ENCODE peak calls at places on chromosome 14, in five cellular contexts. C is AG09309, Y is GM10248, M is nephron progenitor cell, E is K562. T is an unnamed sample.

GRCh38 chr14:87712386-87713113 is 280.4 kb downstream of the GALC start:
- DNase-seq in E (no peak), Y (no peak), M (no peak), C (no peak), T (no peak)

GRCh38 chr14:42944284-42944683 is 1337.6 kb downstream of the LRFN5 start:
- DNase-seq in C (no peak), E (no peak), Y (no peak), M (no peak), T (no peak)

GRCh38 chr14:22106700-22107697 is 433.4 kb upstream of the OR4E1 start:
- DNase-seq in C (no peak), M (no peak), E (no peak), Y (no peak), T (no peak)

GRCh38 chr14:65776193-65776592 is 363.7 kb downstream of the FUT8 start:
- DNase-seq in C (no peak), Y (no peak), M (no peak), E (no peak), T (no peak)

GRCh38 chr14:60485600-60486251 is at the start of gene C14orf39:
- DNase-seq in E (peak), C (no peak), Y (peak), M (peak), T (peak)

GRCh38 chr14:30608533-30609006 is 13.5 kb upstream of the SCFD1 start:
- DNase-seq in M (no peak), C (no peak), Y (no peak), E (no peak), T (no peak)

GRCh38 chr14:93975791-93976476 is 436 bp downstream of the ASB2 start:
- DNase-seq in E (no peak), M (no peak), C (no peak), Y (peak), T (no peak)

GRCh38 chr14:69547701-69548348 is 26.8 kb downstream of the CCDC177 start:
- DNase-seq in E (peak), Y (peak), M (peak), C (no peak), T (peak)

GRCh38 chr14:90624732-90625444 is 191.3 kb downstream of the TTC7B start:
- DNase-seq in C (no peak), M (peak), E (no peak), Y (no peak), T (no peak)

GRCh38 chr14:60656755-60657608 is 7.7 kb upstream of the SIX1 start:
- DNase-seq in M (peak), C (no peak), E (no peak), Y (peak), T (peak)

GRCh38 chr14:73829526-73830431 is 21.9 kb upstream of the PTGR2 start:
- DNase-seq in Y (peak), E (peak), M (no peak), C (peak), T (no peak)

GRCh38 chr14:23884541-23884904 is 69.0 kb upstream of the DHRS4 start:
- DNase-seq in C (no peak), Y (no peak), E (no peak), M (no peak), T (no peak)

GRCh38 chr14:103654619-103655018 is 25.6 kb downstream of the KLC1 start:
- DNase-seq in M (no peak), C (no peak), Y (no peak), E (no peak), T (no peak)

GRCh38 chr14:50116986-50117385 is 614 bp upstream of the VCPKMT start:
- DNase-seq in E (no peak), Y (no peak), M (no peak), C (no peak), T (no peak)

GRCh38 chr14:77022219-77022852 is 6.2 kb downstream of the IRF2BPL start:
- DNase-seq in C (no peak), Y (peak), E (no peak), M (no peak), T (no peak)

GRCh38 chr14:81632162-81632561 is 98.5 kb upstream of the SEL1L start:
- DNase-seq in E (no peak), C (no peak), Y (no peak), M (no peak), T (no peak)

GRCh38 chr14:69003626-69004025 is 24.5 kb upstream of the ACTN1 start:
- DNase-seq in C (no peak), M (no peak), E (no peak), Y (no peak), T (no peak)

GRCh38 chr14:99133563-99134332 is 138.2 kb downstream of the BCL11B start:
- DNase-seq in E (no peak), M (no peak), C (no peak), Y (no peak), T (peak)
- TF ChIP-seq CTCF in E (no peak), M (no peak), C (no peak), Y (no peak), T (no peak)

GRCh38 chr14:67428501-67429031 is 16.6 kb upstream of the PLEK2 start:
- DNase-seq in M (no peak), Y (no peak), C (peak), E (no peak), T (no peak)
- TF ChIP-seq CTCF in M (no peak), Y (no peak), C (peak), E (peak), T (no peak)

GRCh38 chr14:106564058-106564643 is 1037.8 kb downstream of the TMEM121 start:
- DNase-seq in Y (peak), E (peak), C (no peak), M (no peak), T (no peak)
- TF ChIP-seq CTCF in Y (peak), E (peak), C (no peak), M (no peak), T (no peak)

DNA sequence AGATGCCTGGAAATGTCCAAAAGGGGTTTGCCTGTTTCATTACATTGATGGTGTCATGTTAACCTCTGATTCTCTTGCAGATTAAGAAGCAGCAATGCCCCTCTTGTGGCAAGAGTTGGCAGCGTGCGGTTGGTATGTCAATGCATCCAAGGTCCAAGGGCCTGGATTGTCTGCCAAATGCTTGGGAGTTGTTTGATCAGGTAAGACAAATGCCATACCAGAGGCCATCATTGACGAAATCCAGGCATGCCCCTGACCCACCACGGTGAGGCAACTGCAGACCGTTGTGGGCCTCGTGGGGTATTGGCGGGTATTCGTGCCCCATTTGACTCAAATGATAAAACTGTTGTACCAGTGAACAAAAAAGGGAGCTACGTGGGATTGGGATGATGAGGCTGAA is 11.4 kb upstream of the RNASE12 start:
- DNase-seq in Y (no peak), E (no peak), C (no peak), M (no peak), T (no peak)
- TF ChIP-seq CTCF in Y (no peak), E (no peak), C (no peak), M (no peak), T (no peak)

DNA sequence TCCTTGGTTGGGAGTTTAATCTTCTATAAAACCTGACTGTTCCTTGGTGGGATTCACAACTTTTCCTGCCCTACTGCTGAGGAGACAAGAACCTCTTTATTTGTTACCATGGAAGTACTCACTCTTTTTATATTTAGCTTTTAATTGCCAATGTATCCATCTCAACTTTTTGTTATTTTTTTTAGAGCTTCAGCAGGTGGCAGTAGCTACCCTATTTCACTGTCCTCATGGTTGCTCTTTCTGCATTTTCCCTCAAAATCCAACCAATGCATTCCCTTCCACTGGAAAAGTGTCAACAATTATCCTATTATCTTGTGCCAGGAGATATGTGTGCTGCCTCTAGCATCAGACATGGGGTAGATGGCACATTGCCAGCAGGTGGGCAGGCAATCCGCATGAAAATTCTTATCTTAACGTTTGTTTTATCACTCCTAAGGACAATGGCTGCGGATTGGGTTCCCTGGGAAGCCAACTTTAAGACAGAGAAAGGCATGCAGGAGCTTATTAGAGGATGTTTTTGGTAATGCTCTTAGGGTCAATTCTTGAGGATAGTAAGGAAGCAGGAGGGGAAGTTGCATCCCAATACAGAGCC is 406.4 kb downstream of the SNAPC1 start:
- DNase-seq in E (no peak), M (no peak), C (no peak), Y (no peak), T (no peak)
- TF ChIP-seq CTCF in E (no peak), M (no peak), C (peak), Y (no peak), T (no peak)

DNA sequence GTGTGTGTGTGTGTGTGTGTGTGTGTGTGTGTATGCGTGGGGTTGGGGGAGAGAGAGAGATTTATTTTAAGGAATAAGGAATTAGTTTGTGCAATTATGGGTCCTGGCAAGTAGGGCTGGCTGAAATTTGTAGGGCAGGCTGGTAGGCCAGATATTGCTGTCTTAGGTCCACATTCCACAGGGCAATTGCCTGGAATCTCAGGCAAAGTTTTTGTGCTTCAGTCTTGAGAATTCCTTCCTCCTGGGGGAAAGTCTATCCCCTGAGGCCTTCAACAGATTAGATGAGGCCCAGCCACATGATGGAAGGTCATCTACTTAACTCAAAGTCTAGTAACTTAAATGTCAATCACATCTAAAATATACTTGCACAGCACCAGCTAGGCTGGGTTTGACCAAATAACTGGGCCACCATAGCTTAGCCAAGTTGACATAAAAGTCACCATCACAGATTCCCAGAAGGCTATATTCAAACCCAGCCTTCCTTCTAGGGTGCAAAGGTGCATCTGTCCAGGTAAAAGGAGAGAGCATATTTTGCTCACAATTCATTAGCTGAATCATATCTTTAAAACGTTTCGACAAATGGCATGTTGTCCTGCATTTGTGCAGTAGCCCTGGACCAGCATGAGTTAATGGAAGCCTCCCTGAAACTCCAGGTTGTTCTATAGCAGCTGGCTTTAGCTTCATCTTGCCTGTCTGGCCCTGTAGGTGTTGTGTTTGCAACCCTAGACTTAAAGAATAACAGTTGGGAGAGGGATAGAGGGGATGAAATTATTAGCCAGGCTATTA is 63.1 kb downstream of the C14orf132 start:
- DNase-seq in E (no peak), M (no peak), C (peak), Y (no peak), T (no peak)
- TF ChIP-seq CTCF in E (no peak), M (no peak), C (peak), Y (no peak), T (no peak)